ENCODE peak calls at places on chromosomes 12 and 14, in six cellular contexts. Z is A549, U is body of pancreas, D is amniotic epithelial cell, H is SHP77, W is cardiac fibroblast. A is an unnamed sample.

GRCh38 chr12:110647669-110648068 is 33.7 kb downstream of the TCTN1 start:
- DNase-seq in W (no peak), H (no peak), Z (no peak), U (no peak), D (no peak), A (no peak)

GRCh38 chr14:77041837-77042557 is 13.5 kb upstream of the IRF2BPL start:
- DNase-seq in W (peak; percentile 96), D (peak; percentile 95), Z (no peak), H (peak; percentile 42), U (peak; percentile 69), A (no peak)

GRCh38 chr12:114371250-114371649 is 34.7 kb downstream of the TBX5 start:
- DNase-seq in Z (no peak), D (no peak), U (no peak), H (no peak), W (no peak), A (no peak)

GRCh38 chr14:105878554-105878953 is 352.2 kb downstream of the TMEM121 start:
- DNase-seq in W (no peak), Z (no peak), D (no peak), U (no peak), H (no peak), A (no peak)

GRCh38 chr12:120677765-120678473 is 9.0 kb upstream of the MLEC start:
- DNase-seq in Z (peak; percentile 37), H (no peak), D (no peak), U (no peak), W (peak; percentile 15), A (no peak)

GRCh38 chr14:95431199-95432145 is 85.0 kb downstream of the SYNE3 start:
- DNase-seq in U (peak; percentile 22), W (peak; percentile 48), H (no peak), Z (peak; percentile 28), D (peak; percentile 29), A (no peak)

GRCh38 chr12:3972576-3972975 is 99.4 kb upstream of the PARP11 start:
- DNase-seq in Z (no peak), D (no peak), U (no peak), H (no peak), W (no peak), A (no peak)

GRCh38 chr14:89743828-89744227 is 210.7 kb downstream of the EFCAB11 start:
- DNase-seq in Z (no peak), H (no peak), W (no peak), D (no peak), U (no peak), A (no peak)

GRCh38 chr12:57615637-57616036 is 4.4 kb downstream of the ARHGEF25 start:
- DNase-seq in U (no peak), Z (no peak), D (no peak), W (no peak), H (no peak), A (no peak)

GRCh38 chr12:77104792-77105191 is 39.4 kb upstream of the E2F7 start:
- DNase-seq in H (no peak), Z (no peak), D (no peak), U (no peak), W (no peak), A (no peak)

GRCh38 chr12:132560421-132560830 is 50.0 kb downstream of the LRCOL1 start:
- DNase-seq in Z (peak; percentile 44), H (no peak), W (no peak), D (no peak), U (peak; percentile 37), A (no peak)

GRCh38 chr14:41642402-41643195 is 35.9 kb downstream of the LRFN5 start:
- DNase-seq in W (peak; percentile 17), Z (no peak), D (no peak), H (no peak), U (no peak), A (no peak)

GRCh38 chr14:32200368-32201195 is 1.3 kb upstream of the RNU6-7 start:
- DNase-seq in D (no peak), Z (no peak), W (no peak), H (peak; percentile 30), U (no peak), A (no peak)

GRCh38 chr14:85090681-85091080 is 439.3 kb upstream of the FLRT2 start:
- DNase-seq in U (no peak), D (peak; percentile 58), H (no peak), W (no peak), Z (no peak), A (no peak)

GRCh38 chr12:52816189-52816588 is 2.3 kb upstream of the KRT4 start:
- DNase-seq in Z (no peak), U (no peak), W (no peak), D (no peak), H (no peak), A (no peak)

GRCh38 chr12:64456119-64456518 is 4.2 kb downstream of the TBK1 start:
- DNase-seq in D (no peak), W (no peak), H (no peak), U (no peak), Z (no peak), A (no peak)

GRCh38 chr14:83172363-83172762 is 1638.7 kb upstream of the SEL1L start:
- DNase-seq in D (peak; percentile 9), Z (no peak), H (no peak), U (no peak), W (no peak), A (no peak)

GRCh38 chr14:105487986-105488777 is 1.5 kb downstream of the CRIP1 start:
- DNase-seq in H (no peak), U (no peak), W (no peak), D (no peak), Z (no peak), A (no peak)

GRCh38 chr14:96267916-96268315 is 11.9 kb downstream of the BDKRB1 start:
- DNase-seq in Z (no peak), W (no peak), U (no peak), H (no peak), D (no peak), A (no peak)

GRCh38 chr12:92356405-92356804 is 210.8 kb upstream of the BTG1 start:
- DNase-seq in W (no peak), U (no peak), H (no peak), Z (no peak), D (no peak), A (no peak)

GRCh38 chr14:93764211-93764659 is 24.1 kb downstream of the PRIMA1 start:
- DNase-seq in Z (no peak), H (no peak), U (no peak), D (peak; percentile 34), W (no peak), A (no peak)

GRCh38 chr12:7933255-7933726 is 2.7 kb downstream of the SLC2A3 start:
- DNase-seq in U (peak; percentile 58), D (peak; percentile 93), W (peak; percentile 97), H (peak; percentile 31), Z (peak; percentile 90), A (peak; percentile 17)

GRCh38 chr14:85960781-85961180 is 430.8 kb downstream of the FLRT2 start:
- DNase-seq in D (no peak), H (no peak), Z (no peak), W (no peak), U (no peak), A (no peak)

GRCh38 chr14:77242752-77243151 is 28.3 kb downstream of the NGB start:
- DNase-seq in W (no peak), Z (no peak), D (no peak), U (no peak), H (no peak), A (no peak)

GRCh38 chr12:93466625-93467350 is 526 bp upstream of the MRPL42 start:
- DNase-seq in Z (no peak), U (peak; percentile 31), W (no peak), D (no peak), H (no peak), A (no peak)

GRCh38 chr14:37326434-37326833 is 128.7 kb downstream of the MIPOL1 start:
- DNase-seq in U (no peak), D (peak; percentile 4), Z (no peak), H (no peak), W (no peak), A (no peak)

GRCh38 chr12:3319723-3320492 is 171.1 kb upstream of the PRMT8 start:
- DNase-seq in D (no peak), U (no peak), H (no peak), Z (peak; percentile 40), W (no peak), A (no peak)

GRCh38 chr14:80110721-80111120 is 100.6 kb downstream of the DIO2 start:
- DNase-seq in H (no peak), Z (no peak), U (no peak), W (no peak), D (no peak), A (no peak)

GRCh38 chr14:55240526-55241178 is 30.6 kb upstream of the FBXO34 start:
- DNase-seq in W (peak; percentile 35), H (no peak), D (peak; percentile 89), Z (no peak), U (no peak), A (no peak)

GRCh38 chr14:85336817-85337216 is 193.1 kb upstream of the FLRT2 start:
- DNase-seq in U (no peak), W (no peak), H (no peak), D (no peak), Z (no peak), A (no peak)

GRCh38 chr12:89597210-89597609 is 71.4 kb upstream of the POC1B start:
- DNase-seq in U (no peak), W (no peak), D (no peak), H (no peak), Z (no peak), A (no peak)

GRCh38 chr14:74574092-74574438 is 38.0 kb downstream of the LTBP2 start:
- DNase-seq in D (peak; percentile 58), U (no peak), H (no peak), W (no peak), Z (no peak), A (no peak)

GRCh38 chr12:67419810-67420209 is 150.7 kb downstream of the CAND1 start:
- DNase-seq in H (no peak), W (no peak), D (no peak), U (no peak), Z (no peak), A (no peak)